ENCODE peak calls at places on chromosomes 13 and 19, in six cellular contexts. M is HCT116, J is GM12878, Y is H1, H is K562, K is SK-N-SH. X is an unnamed sample.

GRCh38 chr19:38514812-38515633 is 81.5 kb downstream of the RYR1 start:
- DNase-seq in M (peak; percentile 27), J (no peak), Y (peak; percentile 95), H (peak; percentile 86), K (peak; percentile 94), X (peak; percentile 81)

GRCh38 chr13:108961542-108962125 is 332.2 kb downstream of the MYO16 start:
- DNase-seq in M (peak; percentile 31), J (peak; percentile 24), Y (no peak), H (peak; percentile 47), K (peak; percentile 63), X (peak; percentile 57)

GRCh38 chr19:5130371-5131030 is 161.6 kb downstream of the KDM4B start:
- DNase-seq in M (no peak), J (peak; percentile 73), Y (no peak), H (no peak), K (no peak), X (no peak)

GRCh38 chr13:42821437-42821836 is 40.1 kb downstream of the FAM216B start:
- DNase-seq in M (no peak), J (no peak), Y (no peak), H (no peak), K (no peak), X (no peak)

GRCh38 chr13:72141845-72142470 is 275.0 kb upstream of the DACH1 start:
- DNase-seq in M (no peak), J (no peak), Y (no peak), H (no peak), K (no peak), X (peak; percentile 6)

GRCh38 chr19:46610851-46611770 is 10.0 kb downstream of the CALM3 start:
- DNase-seq in M (no peak), J (no peak), Y (no peak), H (no peak), K (peak; percentile 10), X (no peak)

GRCh38 chr19:18839465-18840287 is 7.9 kb downstream of the UPF1 start:
- DNase-seq in M (no peak), J (no peak), Y (no peak), H (no peak), K (no peak), X (no peak)

GRCh38 chr19:12787458-12787857 is 3.8 kb upstream of the JUNB start:
- DNase-seq in M (no peak), J (no peak), Y (no peak), H (no peak), K (no peak), X (no peak)

GRCh38 chr19:5002143-5002542 is 33.2 kb downstream of the KDM4B start:
- DNase-seq in M (peak; percentile 16), J (no peak), Y (no peak), H (no peak), K (no peak), X (peak; percentile 75)

GRCh38 chr13:96091164-96091931 is 1.4 kb downstream of the HS6ST3 start:
- DNase-seq in M (no peak), J (no peak), Y (peak; percentile 72), H (no peak), K (peak; percentile 46), X (no peak)

GRCh38 chr13:73767191-73767741 is 366.9 kb downstream of the KLF12 start:
- DNase-seq in M (no peak), J (no peak), Y (no peak), H (no peak), K (no peak), X (no peak)

GRCh38 chr19:45115809-45116615 is 23.0 kb downstream of the PPP1R37 start:
- DNase-seq in M (no peak), J (no peak), Y (no peak), H (no peak), K (no peak), X (no peak)

GRCh38 chr19:34244611-34245299 is 9.6 kb upstream of the GARRE1 start:
- DNase-seq in M (no peak), J (no peak), Y (no peak), H (no peak), K (no peak), X (no peak)

GRCh38 chr13:112444001-112444311 is 67.8 kb downstream of the SPACA7 start:
- DNase-seq in M (peak; percentile 34), J (no peak), Y (peak; percentile 98), H (peak; percentile 65), K (peak; percentile 88), X (peak; percentile 85)

GRCh38 chr13:40407567-40407966 is 258.9 kb downstream of the FOXO1 start:
- DNase-seq in M (no peak), J (no peak), Y (no peak), H (no peak), K (no peak), X (no peak)

GRCh38 chr13:40410315-40410714 is 256.1 kb downstream of the FOXO1 start:
- DNase-seq in M (no peak), J (no peak), Y (no peak), H (no peak), K (no peak), X (no peak)

GRCh38 chr13:40409278-40409677 is 257.2 kb downstream of the FOXO1 start:
- DNase-seq in M (no peak), J (no peak), Y (no peak), H (no peak), K (no peak), X (no peak)

GRCh38 chr13:40406405-40407138 is 259.9 kb downstream of the FOXO1 start:
- DNase-seq in M (peak; percentile 26), J (no peak), Y (no peak), H (no peak), K (no peak), X (no peak)

DNA sequence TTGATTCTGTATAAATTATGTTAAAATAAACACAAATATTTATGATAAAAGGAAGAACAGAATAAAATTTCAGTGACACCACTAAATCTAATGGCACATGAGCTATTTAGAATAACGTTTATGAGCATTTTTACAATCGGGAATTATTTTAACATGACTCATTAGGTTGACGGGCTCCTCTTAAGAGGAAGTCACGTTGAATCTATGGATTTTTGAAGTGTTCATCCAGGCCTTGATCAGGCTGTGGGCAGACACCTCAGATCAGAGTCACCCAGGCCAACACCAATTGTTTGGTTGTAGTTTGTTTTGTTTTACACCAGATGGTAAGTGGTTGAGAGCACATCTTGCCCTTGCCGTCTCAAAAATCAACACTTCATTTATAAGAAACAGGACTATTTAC is 257.8 kb downstream of the FOXO1 start:
- DNase-seq in M (peak; percentile 40), J (no peak), Y (no peak), H (no peak), K (no peak), X (no peak)
- TF ChIP-seq JUND in M (peak; percentile 20), J (no peak), Y (no peak), H (no peak), K (no peak), X (no peak)

GRCh38 chr19:32891609-32892008 is 22.0 kb upstream of the SLC7A9 start:
- DNase-seq in M (no peak), J (no peak), Y (no peak), H (no peak), K (no peak), X (no peak)

GRCh38 chr19:32902448-32902847 is 32.9 kb upstream of the SLC7A9 start:
- DNase-seq in M (no peak), J (no peak), Y (no peak), H (no peak), K (no peak), X (no peak)

GRCh38 chr19:32901504-32902161 is 32.1 kb upstream of the SLC7A9 start:
- DNase-seq in M (no peak), J (no peak), Y (no peak), H (no peak), K (no peak), X (no peak)

GRCh38 chr19:32895384-32895783 is 25.8 kb upstream of the SLC7A9 start:
- DNase-seq in M (no peak), J (peak; percentile 48), Y (no peak), H (no peak), K (no peak), X (no peak)

DNA sequence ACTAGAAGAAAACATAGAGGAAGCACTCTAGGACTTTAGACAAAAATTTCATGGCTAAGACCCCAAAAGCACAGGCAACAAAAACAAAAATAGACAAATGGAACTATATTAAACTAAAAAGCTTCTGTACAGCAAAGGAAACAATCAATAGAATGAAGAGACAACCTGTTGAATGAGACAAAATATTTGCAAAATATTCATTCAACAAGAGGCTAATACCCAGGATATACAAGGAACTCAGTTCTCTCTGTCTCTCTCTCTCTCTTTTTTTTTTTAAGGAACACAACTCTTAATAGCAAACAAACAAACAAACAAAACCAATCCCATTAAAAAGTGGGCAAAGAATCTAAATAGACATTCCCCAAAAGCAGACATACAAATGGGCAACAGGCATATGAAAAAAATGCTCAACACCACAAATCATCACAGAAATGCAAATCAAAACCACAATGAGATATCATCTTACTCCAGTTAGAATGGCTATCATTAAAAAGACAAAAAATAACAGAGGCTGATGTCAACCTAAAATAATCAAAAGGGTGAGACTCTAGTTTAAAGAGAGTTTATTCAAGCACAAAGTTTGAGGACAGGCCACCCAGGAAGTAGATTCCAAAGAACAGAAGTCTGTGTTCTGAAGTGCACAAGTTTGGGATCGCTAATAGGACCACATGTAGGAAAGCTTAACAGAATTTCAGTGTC is 27.1 kb upstream of the SLC7A9 start:
- DNase-seq in M (no peak), J (no peak), Y (no peak), H (no peak), K (no peak), X (no peak)
- TF ChIP-seq JUND in M (no peak), J (no peak), Y (no peak), H (no peak), K (no peak), X (no peak)

GRCh38 chr19:16285769-16286564 is 38.7 kb upstream of the KLF2 start:
- DNase-seq in M (no peak), J (no peak), Y (peak; percentile 61), H (no peak), K (no peak), X (no peak)

GRCh38 chr19:16289594-16289993 is 35.0 kb upstream of the KLF2 start:
- DNase-seq in M (no peak), J (no peak), Y (no peak), H (no peak), K (no peak), X (no peak)

GRCh38 chr19:16293133-16294085 is 31.2 kb upstream of the KLF2 start:
- DNase-seq in M (no peak), J (no peak), Y (no peak), H (peak; percentile 66), K (no peak), X (no peak)

GRCh38 chr19:16290692-16291091 is 33.9 kb upstream of the KLF2 start:
- DNase-seq in M (no peak), J (no peak), Y (no peak), H (no peak), K (no peak), X (no peak)

GRCh38 chr19:16288544-16288943 is 36.1 kb upstream of the KLF2 start:
- DNase-seq in M (no peak), J (no peak), Y (no peak), H (no peak), K (no peak), X (no peak)
- TF ChIP-seq JUND in M (no peak), J (no peak), Y (no peak), H (no peak), K (no peak), X (no peak)

GRCh38 chr19:41930322-41930722 is 2.1 kb upstream of the ERFL start:
- DNase-seq in M (no peak), J (no peak), Y (no peak), H (peak; percentile 87), K (no peak), X (no peak)
- TF ChIP-seq JUND in M (no peak), J (no peak), Y (no peak), H (no peak), K (no peak), X (no peak)